ENCODE peak calls at places on chromosome 9, in nine cellular contexts. G is WTC11, J is psoas muscle, I is right lobe of liver, F is foreskin fibroblast, D is GM20000, O is B cell, U is neural progenitor cell, N is LNCaP clone FGC. K is an unnamed sample.

GRCh38 chr9:91882628-91883027 is 67.4 kb downstream of the ROR2 start:
- DNase-seq in F (no peak), U (no peak), O (no peak), J (no peak), N (no peak), D (no peak), I (no peak), G (no peak), K (no peak)

GRCh38 chr9:137012694-137013570 is 15.1 kb downstream of the ABCA2 start:
- DNase-seq in U (no peak), N (no peak), F (no peak), I (no peak), D (no peak), O (no peak), J (no peak), G (peak), K (no peak)

GRCh38 chr9:109031241-109031640 is 17.9 kb upstream of the CTNNAL1 start:
- DNase-seq in J (no peak), O (no peak), N (no peak), D (no peak), F (peak), U (no peak), G (no peak), I (no peak), K (no peak)

GRCh38 chr9:113492343-113493079 is 29.0 kb downstream of the RGS3 start:
- DNase-seq in J (peak), U (no peak), O (no peak), F (peak), D (no peak), I (no peak), N (no peak), G (no peak), K (no peak)

GRCh38 chr9:121455527-121456239 is 44.0 kb downstream of the GGTA1 start:
- DNase-seq in J (no peak), D (peak), O (no peak), F (no peak), I (no peak), G (no peak), U (no peak), N (no peak), K (no peak)

GRCh38 chr9:114621975-114622609 is 11.0 kb downstream of the TMEM268 start:
- DNase-seq in N (no peak), J (no peak), D (no peak), I (no peak), O (no peak), F (peak), U (no peak), G (no peak), K (no peak)

GRCh38 chr9:138022756-138023393 is 145.3 kb downstream of the CACNA1B start:
- DNase-seq in U (peak), G (peak), O (no peak), N (no peak), F (no peak), J (no peak), D (no peak), I (no peak), K (peak)

GRCh38 chr9:108297025-108297424 is 558.8 kb downstream of the ACTL7B start:
- DNase-seq in F (peak), O (no peak), G (no peak), U (no peak), J (peak), D (no peak), I (no peak), N (no peak), K (no peak)

GRCh38 chr9:18463991-18464390 is 10.0 kb upstream of the ADAMTSL1 start:
- DNase-seq in D (no peak), J (no peak), U (no peak), G (no peak), O (no peak), F (no peak), I (no peak), N (no peak), K (no peak)

GRCh38 chr9:1995084-1995483 is 20.1 kb upstream of the SMARCA2 start:
- DNase-seq in D (no peak), I (no peak), J (no peak), U (peak), N (no peak), O (no peak), F (no peak), G (no peak), K (no peak)

GRCh38 chr9:116992870-116993269 is 305.8 kb downstream of the TRIM32 start:
- DNase-seq in N (no peak), D (no peak), G (no peak), U (no peak), F (no peak), I (no peak), J (no peak), O (no peak), K (no peak)

GRCh38 chr9:102428305-102428704 is 566.8 kb upstream of the CYLC2 start:
- DNase-seq in J (no peak), F (no peak), I (no peak), D (no peak), N (no peak), G (no peak), O (no peak), U (no peak), K (no peak)
- TF ChIP-seq CTCF in J (no peak), F (no peak), I (no peak), D (no peak), N (peak), G (no peak), O (no peak), U (no peak), K (peak)

DNA sequence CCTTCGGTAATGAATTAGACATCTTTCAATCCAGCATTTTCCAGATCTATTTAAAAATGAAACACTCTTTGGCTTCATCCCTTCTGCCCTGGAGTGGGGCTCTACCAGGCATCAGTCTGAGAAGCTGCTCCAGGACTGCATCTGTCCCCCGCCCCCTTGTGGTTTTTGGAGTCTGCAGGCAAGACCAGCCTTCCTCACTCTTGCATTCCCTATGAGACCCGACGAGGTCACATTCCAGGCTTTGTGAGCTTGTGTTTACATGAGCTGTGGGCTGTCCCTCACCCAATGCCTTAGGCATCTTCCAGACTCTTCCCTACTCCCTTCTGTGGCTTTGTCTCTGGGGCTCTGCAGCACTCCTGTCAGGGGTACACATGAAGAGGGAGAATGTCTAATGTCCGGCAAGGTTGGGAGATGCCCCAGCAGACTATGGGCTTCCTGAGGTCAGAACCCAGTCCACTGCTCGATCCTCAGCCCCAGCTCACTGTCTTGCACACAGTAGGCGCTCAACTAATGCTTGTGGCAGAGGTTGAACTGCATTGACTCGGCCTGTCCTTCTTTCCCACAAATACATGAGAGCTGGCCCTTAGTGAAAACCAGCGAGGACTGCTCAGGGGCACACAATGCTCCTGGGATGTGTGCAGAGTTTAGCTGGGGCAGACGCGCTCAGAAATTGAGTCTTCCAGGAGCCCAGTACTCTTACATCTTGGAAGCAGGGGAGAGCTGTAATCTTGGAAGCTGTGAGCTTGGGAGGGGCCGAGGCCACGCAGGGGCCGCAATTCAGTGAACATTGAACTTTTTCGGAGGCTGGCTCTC is 11.6 kb upstream of the GADD45G start:
- DNase-seq in O (no peak), F (no peak), I (no peak), G (peak), J (no peak), D (no peak), U (peak), N (no peak), K (no peak)
- TF ChIP-seq CTCF in O (no peak), F (no peak), I (no peak), G (no peak), J (no peak), D (no peak), U (peak), N (no peak), K (peak)

GRCh38 chr9:70352356-70352755 is 62.1 kb downstream of the KLF9 start:
- DNase-seq in J (no peak), N (no peak), U (no peak), G (no peak), F (peak), I (no peak), D (no peak), O (no peak), K (no peak)

GRCh38 chr9:70355801-70356200 is 58.7 kb downstream of the KLF9 start:
- DNase-seq in D (no peak), J (no peak), F (no peak), I (no peak), N (no peak), G (no peak), U (no peak), O (no peak), K (no peak)

GRCh38 chr9:70347046-70347445 is 67.4 kb downstream of the KLF9 start:
- DNase-seq in I (no peak), G (no peak), F (no peak), N (no peak), O (no peak), U (no peak), D (no peak), J (no peak), K (no peak)

DNA sequence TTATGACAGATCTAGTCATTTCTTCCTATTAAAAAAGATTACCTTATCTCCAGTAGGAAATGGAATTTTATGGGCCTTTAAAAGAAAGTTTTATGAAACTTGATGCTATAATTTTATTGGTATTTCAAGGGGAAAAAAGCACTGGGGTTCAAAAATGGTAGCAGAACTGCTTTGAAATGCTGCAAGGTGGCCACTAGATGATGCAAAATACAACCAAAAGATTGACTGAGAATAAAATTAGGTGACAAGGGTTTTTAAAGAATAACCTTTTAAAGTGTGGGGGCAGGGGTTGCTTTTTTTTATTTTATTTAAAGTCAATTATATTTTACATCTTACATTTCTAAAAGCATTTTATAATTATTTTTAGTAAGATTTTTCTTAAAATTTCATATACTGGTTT is 61.7 kb downstream of the KLF9 start:
- DNase-seq in F (no peak), I (no peak), J (no peak), O (no peak), D (no peak), U (no peak), G (no peak), N (no peak), K (no peak)
- TF ChIP-seq CTCF in F (peak), I (peak), J (peak), O (peak), D (peak), U (peak), G (no peak), N (peak), K (peak)

GRCh38 chr9:97307500-97308163 is at the start of gene CCDC180:
- DNase-seq in G (peak), D (no peak), F (no peak), O (no peak), J (peak), U (no peak), N (no peak), I (peak), K (no peak)

GRCh38 chr9:97309260-97309659 is 1.8 kb downstream of the CCDC180 start:
- DNase-seq in D (no peak), J (no peak), N (no peak), F (no peak), O (no peak), I (no peak), G (no peak), U (no peak), K (no peak)

GRCh38 chr9:97304586-97304985 is 2.9 kb upstream of the CCDC180 start:
- DNase-seq in D (no peak), O (no peak), U (no peak), J (no peak), F (no peak), I (no peak), G (no peak), N (no peak), K (no peak)

GRCh38 chr9:97305501-97306298 is 1.8 kb upstream of the CCDC180 start:
- DNase-seq in G (no peak), D (no peak), O (no peak), N (no peak), F (no peak), I (no peak), U (no peak), J (no peak), K (no peak)

DNA sequence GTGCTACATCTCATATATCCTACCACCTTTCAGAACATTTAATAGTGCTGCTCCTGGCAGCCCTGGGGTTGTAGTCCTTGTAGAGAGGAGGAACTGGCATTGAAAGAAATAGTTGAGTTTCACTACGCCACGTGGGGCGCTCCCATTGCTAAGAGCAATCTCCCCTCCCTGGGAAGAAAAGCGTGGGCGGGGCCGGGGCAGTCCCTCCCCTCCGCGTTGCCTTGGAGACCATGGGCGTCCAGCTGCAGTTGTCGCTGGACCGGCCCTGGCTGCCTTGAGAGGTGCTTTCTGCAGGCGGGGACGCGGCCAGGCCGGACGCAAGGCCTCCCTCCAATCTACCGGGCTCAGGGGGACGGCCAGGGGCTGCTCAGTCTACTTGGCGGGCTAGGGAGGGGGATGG is 368 bp upstream of the CCDC180 start:
- DNase-seq in J (peak), N (no peak), U (peak), I (peak), G (peak), F (peak), O (no peak), D (peak), K (no peak)
- TF ChIP-seq CTCF in J (no peak), N (no peak), U (peak), I (no peak), G (no peak), F (no peak), O (no peak), D (no peak), K (no peak)

DNA sequence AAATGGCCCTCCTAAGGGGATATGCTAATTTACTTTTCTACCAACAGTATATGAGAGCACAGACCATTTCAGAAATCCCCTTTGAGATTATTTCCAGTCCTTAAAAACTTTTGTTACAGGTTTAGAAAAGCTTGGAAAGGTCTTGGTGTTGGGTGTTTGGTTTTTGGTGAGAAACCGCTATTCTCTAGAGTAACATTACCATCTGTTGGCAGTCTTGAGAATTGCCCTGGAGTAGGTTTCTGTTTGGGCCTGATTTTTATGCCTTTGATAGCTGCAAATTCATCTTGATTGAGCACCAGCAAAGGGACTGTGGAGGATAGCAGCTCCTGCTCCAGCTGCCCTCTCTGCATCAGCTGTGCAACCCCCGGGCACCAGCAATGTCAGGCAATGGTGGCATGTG is 8.0 kb downstream of the NUDT2 start:
- DNase-seq in F (no peak), D (no peak), N (no peak), I (no peak), J (no peak), O (no peak), U (no peak), G (no peak), K (no peak)
- TF ChIP-seq CTCF in F (peak), D (no peak), N (peak), I (no peak), J (no peak), O (no peak), U (peak), G (no peak), K (peak)

DNA sequence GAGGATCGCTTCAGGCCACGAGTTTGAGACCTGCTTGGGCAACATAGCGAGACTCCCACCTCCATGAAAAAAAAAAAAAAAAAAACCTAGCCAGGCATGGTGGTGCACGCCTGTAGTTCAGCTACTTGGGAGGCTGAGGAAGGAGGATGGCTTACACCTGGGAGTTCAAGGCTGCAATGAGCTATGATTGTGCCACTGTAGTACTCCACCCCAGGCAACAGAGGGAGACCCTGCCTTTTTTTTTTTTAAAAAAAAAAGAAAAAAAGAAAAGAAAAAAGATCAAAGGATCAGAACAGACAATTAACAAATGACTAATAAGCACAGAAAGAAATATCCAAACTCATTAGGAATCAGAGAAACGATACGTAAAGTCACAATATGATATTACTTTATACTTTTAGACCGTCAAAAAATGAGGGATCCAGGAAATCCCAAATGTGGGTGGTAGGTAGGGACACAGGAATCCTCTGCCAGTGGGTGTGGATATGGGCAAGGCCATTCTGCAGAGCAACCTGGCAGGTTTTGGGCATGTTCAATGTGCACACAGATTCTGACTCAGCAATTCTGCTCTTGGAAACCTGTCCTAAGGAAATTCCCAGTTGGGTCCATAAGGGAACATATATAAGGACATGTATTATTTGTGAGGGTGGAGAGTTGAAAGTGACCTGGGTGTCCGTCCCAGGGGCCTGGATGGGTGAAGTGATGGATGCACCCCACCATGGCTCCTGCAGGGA is 144.7 kb upstream of the TBC1D2 start:
- DNase-seq in D (no peak), I (no peak), O (no peak), U (no peak), F (no peak), G (no peak), J (no peak), N (no peak), K (no peak)
- TF ChIP-seq CTCF in D (no peak), I (no peak), O (no peak), U (no peak), F (peak), G (no peak), J (no peak), N (no peak), K (no peak)

GRCh38 chr9:110427497-110428104 is 89.9 kb upstream of the TXNDC8 start:
- DNase-seq in O (no peak), U (peak), N (no peak), G (peak), F (peak), D (peak), J (peak), I (peak), K (no peak)
- TF ChIP-seq CTCF in O (peak), U (peak), N (peak), G (peak), F (peak), D (peak), J (no peak), I (peak), K (peak)

DNA sequence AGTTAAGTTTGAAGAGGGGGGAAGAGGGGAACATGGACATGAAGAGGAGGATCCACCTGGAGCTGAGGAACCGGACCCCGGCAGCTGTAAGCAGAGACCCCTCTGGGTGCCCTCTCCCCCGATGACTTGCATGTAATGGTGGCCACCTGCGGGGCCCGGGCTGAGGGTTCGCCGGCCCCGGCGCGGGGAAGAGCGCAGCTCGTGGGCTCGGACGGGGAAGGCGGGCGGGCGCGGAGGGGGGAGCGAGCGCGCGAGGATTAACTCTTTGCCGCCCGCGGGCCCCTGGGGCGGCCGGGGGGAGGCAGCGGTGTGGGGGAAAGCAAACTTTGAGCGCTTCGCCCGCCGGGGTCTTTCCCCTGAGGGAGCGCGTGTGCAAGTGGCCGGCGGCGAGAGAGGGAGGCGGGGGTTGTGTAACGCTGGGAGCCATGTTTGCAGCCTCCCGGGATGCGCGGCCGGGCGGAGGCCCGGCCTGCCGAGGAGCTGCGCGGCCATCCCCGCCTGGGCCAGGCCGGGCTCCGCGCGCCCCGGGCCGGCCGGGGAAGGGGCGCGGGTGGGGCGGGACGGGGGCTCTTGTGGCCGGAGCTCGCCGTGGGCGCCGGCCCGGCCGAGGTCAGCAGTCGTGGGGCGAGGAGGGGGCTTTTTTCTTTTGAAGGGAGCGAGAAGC is 515 bp downstream of the ANP32B start:
- DNase-seq in N (no peak), D (peak), U (peak), I (peak), G (peak), O (peak), J (peak), F (peak), K (no peak)
- TF ChIP-seq CTCF in N (no peak), D (no peak), U (no peak), I (no peak), G (no peak), O (no peak), J (no peak), F (no peak), K (peak)

K was measured in chondrocyte.